ENCODE peak calls at places on chromosomes 6 and 20, in five cellular contexts. X is tibial nerve, D is sigmoid colon, Z is HepG2, Q is GM12878. R is an unnamed sample.

GRCh38 chr6:137240168-137240567 is 21.0 kb upstream of the IFNGR1 start:
- DNase-seq in D (peak; percentile 85), X (no peak), Q (no peak), Z (peak; percentile 35), R (no peak)

GRCh38 chr20:45355209-45355608 is 7.0 kb upstream of the SDC4 start:
- DNase-seq in X (no peak), Z (no peak), Q (no peak), D (peak; percentile 63), R (no peak)

GRCh38 chr6:142764306-142764705 is 180.7 kb downstream of the HIVEP2 start:
- DNase-seq in Z (no peak), Q (no peak), X (no peak), D (no peak), R (no peak)

GRCh38 chr6:491233-491632 is 99.7 kb downstream of the IRF4 start:
- DNase-seq in X (no peak), Q (no peak), Z (no peak), D (no peak), R (no peak)

GRCh38 chr6:132933085-132933484 is 118.7 kb downstream of the RPS12 start:
- DNase-seq in X (no peak), Z (no peak), D (no peak), Q (no peak), R (no peak)

GRCh38 chr6:15065603-15066002 is 180.3 kb upstream of the JARID2 start:
- DNase-seq in X (no peak), Z (no peak), D (no peak), Q (no peak), R (no peak)

GRCh38 chr6:127855542-127856159 is 45.2 kb downstream of the THEMIS start:
- DNase-seq in Q (no peak), X (no peak), D (no peak), Z (peak; percentile 24), R (no peak)

GRCh38 chr20:15446373-15446772 is 1109.0 kb upstream of the FLRT3 start:
- DNase-seq in Q (no peak), Z (no peak), D (no peak), X (no peak), R (no peak)

GRCh38 chr6:32825966-32826365 is 9.2 kb upstream of the HLA-DOB start:
- DNase-seq in Q (no peak), D (no peak), Z (peak; percentile 55), X (no peak), R (no peak)

GRCh38 chr6:143283887-143284640 is 166.4 kb downstream of the ADAT2 start:
- DNase-seq in X (no peak), Q (no peak), Z (no peak), D (no peak), R (no peak)

GRCh38 chr6:125415921-125416320 is 114.2 kb upstream of the HDDC2 start:
- DNase-seq in D (no peak), X (no peak), Z (no peak), Q (no peak), R (no peak)

GRCh38 chr6:15351631-15352030 is 105.8 kb downstream of the JARID2 start:
- DNase-seq in Q (no peak), X (no peak), D (peak; percentile 85), Z (no peak), R (no peak)

GRCh38 chr6:70527071-70527737 is 39.5 kb upstream of the SDHAF4 start:
- DNase-seq in D (no peak), Q (no peak), Z (no peak), X (no peak), R (no peak)

GRCh38 chr6:132961122-132961521 is 146.8 kb downstream of the RPS12 start:
- DNase-seq in X (no peak), D (no peak), Z (peak; percentile 64), Q (no peak), R (no peak)

GRCh38 chr20:16803965-16804792 is 56.0 kb downstream of the OTOR start:
- DNase-seq in D (peak; percentile 65), Q (no peak), Z (peak; percentile 47), X (peak; percentile 48), R (peak; percentile 54)

GRCh38 chr20:13231031-13231752 is 10.1 kb downstream of the ISM1 start:
- DNase-seq in Z (no peak), D (no peak), Q (no peak), X (no peak), R (no peak)

GRCh38 chr6:24125980-24126379 is at the start of gene NRSN1:
- DNase-seq in D (no peak), Z (peak; percentile 33), Q (no peak), X (no peak), R (no peak)

GRCh38 chr6:113936093-113936934 is 34.6 kb downstream of the HDAC2 start:
- DNase-seq in Q (peak; percentile 24), Z (peak; percentile 50), D (no peak), X (no peak), R (no peak)

GRCh38 chr6:71367763-71368162 is 79.2 kb downstream of the OGFRL1 start:
- DNase-seq in X (no peak), Q (no peak), D (no peak), Z (no peak), R (no peak)

GRCh38 chr6:120411394-120411793 is 922.9 kb downstream of the TBC1D32 start:
- DNase-seq in Q (no peak), Z (no peak), D (no peak), X (no peak), R (no peak)

GRCh38 chr6:157099912-157100593 is 223.3 kb downstream of the TMEM242 start:
- DNase-seq in X (no peak), Q (peak; percentile 71), D (no peak), Z (no peak), R (no peak)

GRCh38 chr6:89559487-89559886 is 79.1 kb downstream of the LYRM2 start:
- DNase-seq in D (no peak), Q (no peak), Z (no peak), X (no peak), R (no peak)

GRCh38 chr20:42161228-42161829 is 543.2 kb upstream of the CHD6 start:
- DNase-seq in D (no peak), X (no peak), Z (no peak), Q (no peak), R (no peak)

GRCh38 chr6:56242343-56242742 is 5.0 kb downstream of the COL21A1 start:
- DNase-seq in X (no peak), D (no peak), Q (no peak), Z (no peak), R (no peak)

GRCh38 chr6:132919476-132919875 is 105.1 kb downstream of the RPS12 start:
- DNase-seq in Z (no peak), Q (no peak), D (peak; percentile 86), X (peak; percentile 60), R (peak; percentile 60)

GRCh38 chr6:125002090-125002741 is 40.0 kb downstream of the RNF217 start:
- DNase-seq in X (no peak), Z (no peak), Q (no peak), D (no peak), R (no peak)

GRCh38 chr6:34858681-34859080 is 29.2 kb downstream of the TAF11 start:
- DNase-seq in Q (no peak), X (no peak), D (no peak), Z (peak; percentile 23), R (no peak)

GRCh38 chr20:62407221-62407992 is at the start of gene CABLES2:
- DNase-seq in Q (peak; percentile 58), Z (peak; percentile 93), D (peak; percentile 97), X (peak; percentile 85), R (peak; percentile 95)
- TF ChIP-seq POLR2A in Q (peak; percentile 57), Z (no peak), D (no peak), X (no peak), R (no peak)

DNA sequence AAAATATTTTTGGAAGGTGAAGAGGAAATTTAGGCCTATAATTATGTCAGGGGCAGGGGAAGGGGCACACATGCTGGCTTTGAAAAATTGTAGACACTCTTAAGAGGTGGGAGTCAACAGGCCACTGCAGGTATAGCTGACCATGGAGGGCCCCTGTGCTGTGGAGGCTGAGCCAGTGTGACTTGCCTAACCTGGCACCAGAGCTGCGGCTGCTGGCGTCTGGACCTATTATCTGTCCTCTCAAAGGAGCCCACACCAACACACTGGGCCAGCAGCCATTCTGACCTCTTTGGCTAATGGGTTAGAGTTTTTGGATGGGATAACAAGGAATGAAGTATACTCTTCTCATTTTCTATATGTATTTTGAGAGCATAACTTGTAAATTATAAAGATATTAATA is 4.5 kb downstream of the GID8 start:
- DNase-seq in D (no peak), Z (no peak), Q (no peak), X (no peak), R (no peak)
- H3K36me3 ChIP-seq in D (peaks cover 39% of the 10 kb centered on the region), Z (peaks cover 36% of the 10 kb centered on the region), Q (peaks cover 18% of the 10 kb centered on the region), X (peaks cover 26% of the 10 kb centered on the region), R (peaks cover 63% of the 10 kb centered on the region)

GRCh38 chr6:167279766-167280440 is 11.2 kb upstream of the UNC93A start:
- DNase-seq in X (no peak), D (no peak), Z (no peak), Q (no peak), R (no peak)
- TF ChIP-seq EP300 in X (no peak), D (no peak), Z (no peak), Q (no peak), R (no peak)

GRCh38 chr6:145734486-145735355 is 599 bp downstream of the EPM2A start:
- DNase-seq in Z (peak; percentile 94), Q (no peak), D (peak; percentile 94), X (peak; percentile 65), R (peak; percentile 87)
- TF ChIP-seq POLR2A in Z (peak; percentile 79), Q (peak; percentile 77), D (peak; percentile 24), X (no peak), R (no peak)

GRCh38 chr20:37188787-37189186 is 9.4 kb upstream of the MROH8 start:
- DNase-seq in X (no peak), Q (no peak), Z (no peak), D (no peak), R (no peak)

GRCh38 chr20:37189617-37190016 is 10.3 kb upstream of the MROH8 start:
- DNase-seq in Z (no peak), D (no peak), Q (peak; percentile 45), X (no peak), R (no peak)

GRCh38 chr20:37193226-37193625 is 13.9 kb upstream of the MROH8 start:
- DNase-seq in Q (no peak), D (no peak), Z (no peak), X (no peak), R (no peak)

GRCh38 chr20:37192137-37192854 is 12.9 kb upstream of the MROH8 start:
- DNase-seq in X (peak; percentile 83), Z (peak; percentile 80), D (peak; percentile 95), Q (no peak), R (peak; percentile 93)

DNA sequence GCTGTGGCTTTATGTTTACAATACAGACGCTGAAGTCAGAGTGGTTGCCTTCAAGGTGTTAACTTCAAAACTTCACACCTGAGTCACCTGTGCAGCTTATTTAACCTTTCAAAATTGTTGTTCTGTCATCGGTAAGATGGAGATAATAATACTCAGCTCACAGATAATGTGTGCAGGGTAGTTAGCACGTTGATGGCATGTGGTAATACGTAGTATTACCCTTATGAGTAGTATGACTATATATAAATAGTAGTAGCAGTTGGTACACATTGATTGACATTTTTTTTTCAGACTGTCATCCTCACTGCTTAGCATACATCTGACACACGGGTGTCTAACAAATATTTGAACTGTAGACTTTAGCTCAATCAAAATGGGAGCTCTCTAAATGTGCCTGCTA is 11.0 kb upstream of the MROH8 start:
- DNase-seq in Z (no peak), Q (no peak), X (no peak), D (no peak), R (no peak)
- H3K36me3 ChIP-seq in Z (peaks cover 39% of the 10 kb centered on the region), Q (peaks cover 23% of the 10 kb centered on the region), X (no peaks in the 10 kb centered on the region), D (peaks cover 9% of the 10 kb centered on the region), R (peaks cover 50% of the 10 kb centered on the region)

GRCh38 chr6:107957909-107958688 is at the start of gene SEC63:
- DNase-seq in D (peak; percentile 98), Z (peak; percentile 92), X (peak; percentile 93), Q (peak; percentile 87), R (peak; percentile 98)
- TF ChIP-seq EP300 in D (no peak), Z (no peak), X (peak; percentile 85), Q (no peak), R (no peak)